ENCODE peak calls at places on chromosome 1, in nine cellular contexts. J is upper lobe of right lung, A is tibial nerve, O is left lung, X is mammary epithelial cell, D is uterus, H is DND-41, E is osteoblast, N is IMR-90. Y is an unnamed sample.

GRCh38 chr1:39406533-39407478 is 84.6 kb upstream of the BMP8A start:
- DNase-seq in X (no peak), A (no peak), N (peak; percentile 70), D (no peak), E (no peak), H (no peak), J (no peak), O (no peak), Y (no peak)

GRCh38 chr1:184002071-184002470 is 35.5 kb downstream of the COLGALT2 start:
- DNase-seq in A (no peak), N (peak; percentile 95), X (peak; percentile 93), H (no peak), E (peak; percentile 77), O (no peak), J (no peak), D (no peak), Y (no peak)

GRCh38 chr1:212401838-212402582 is 12.7 kb downstream of the PACC1 start:
- DNase-seq in N (peak; percentile 73), J (no peak), A (no peak), D (no peak), H (no peak), X (peak; percentile 56), O (no peak), E (no peak), Y (no peak)

GRCh38 chr1:233675893-233676292 is 62.0 kb downstream of the KCNK1 start:
- DNase-seq in D (no peak), H (no peak), A (no peak), E (no peak), X (no peak), O (no peak), J (no peak), N (no peak), Y (no peak)

GRCh38 chr1:9066945-9067807 is 2.3 kb downstream of the SLC2A5 start:
- DNase-seq in D (peak; percentile 77), J (no peak), A (peak; percentile 58), E (peak; percentile 99), N (peak; percentile 91), X (peak; percentile 86), H (no peak), O (peak; percentile 76), Y (no peak)

GRCh38 chr1:150321826-150322166 is 463 bp downstream of the PRPF3 start:
- DNase-seq in N (no peak), J (no peak), D (no peak), E (no peak), H (no peak), O (no peak), X (no peak), A (no peak), Y (peak; percentile 6)

GRCh38 chr1:60973668-60974067 is 108.7 kb upstream of the NFIA start:
- DNase-seq in E (peak; percentile 15), X (peak; percentile 87), N (no peak), D (no peak), O (no peak), J (no peak), H (no peak), A (no peak), Y (no peak)

GRCh38 chr1:5651964-5652751 is 340.1 kb downstream of the NPHP4 start:
- DNase-seq in D (no peak), J (no peak), E (no peak), X (peak; percentile 77), N (no peak), A (no peak), O (no peak), H (no peak), Y (no peak)

DNA sequence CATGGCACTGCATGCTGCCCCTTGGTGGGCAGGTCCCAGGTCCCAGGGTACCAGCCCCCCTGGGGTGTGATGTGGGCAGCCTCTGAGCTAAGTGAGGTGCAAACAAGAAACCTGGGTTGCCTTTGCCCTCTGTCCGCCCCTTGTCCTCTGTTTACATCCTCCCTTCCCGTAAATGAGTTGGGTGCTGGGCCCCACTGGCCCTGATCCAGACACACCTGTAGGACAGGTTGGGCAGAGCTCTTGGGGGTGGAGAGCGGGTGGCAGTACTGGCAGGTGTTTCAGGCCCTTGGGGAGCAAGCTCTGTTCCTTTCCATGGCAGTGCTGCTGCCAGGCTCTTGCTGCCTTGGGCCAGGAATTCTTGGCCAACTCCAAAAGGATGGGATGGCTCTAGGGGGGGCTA is 35.8 kb downstream of the ELF3 start:
- DNase-seq in O (peak; percentile 84), H (no peak), J (peak; percentile 93), D (no peak), N (no peak), A (no peak), E (peak; percentile 68), X (peak; percentile 26), Y (no peak)
- H3K27ac ChIP-seq in O (peak overlapping the region; percentile 77), H (no peak overlapping the region), J (peak overlapping the region; percentile 61), D (no peak overlapping the region), N (no peak overlapping the region), A (no peak overlapping the region), E (no peak overlapping the region), X (peak overlapping the region; percentile 30), Y (no peak overlapping the region)

DNA sequence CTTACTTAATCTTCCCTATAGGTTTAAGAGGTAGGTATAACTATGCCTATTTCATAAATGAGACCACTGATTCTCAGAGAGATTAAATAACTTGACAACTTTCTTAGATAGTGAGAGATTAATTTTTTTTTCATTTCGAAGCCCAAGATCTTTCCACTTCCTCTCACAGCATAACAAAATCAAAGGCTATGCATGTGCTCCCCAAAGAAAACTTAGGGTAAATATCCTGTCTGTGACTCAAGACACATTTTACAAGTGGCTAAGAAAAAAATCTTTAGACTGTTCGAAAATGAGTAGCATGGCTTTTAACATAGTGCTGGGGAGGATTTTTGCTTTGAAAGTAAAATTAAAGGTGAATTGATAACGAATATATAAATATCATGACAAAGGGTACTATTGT is 8.2 kb upstream of the C1orf141 start:
- DNase-seq in X (no peak), H (no peak), O (no peak), E (no peak), N (no peak), D (no peak), J (no peak), A (no peak), Y (no peak)
- H3K4me3 ChIP-seq in X (no peak overlapping the region), H (no peak overlapping the region), O (no peak overlapping the region), E (no peak overlapping the region), N (no peak overlapping the region), D (no peak overlapping the region), J (no peak overlapping the region), A (no peak overlapping the region), Y (no peak overlapping the region)

GRCh38 chr1:67747667-67748066 is 62.7 kb downstream of the GADD45A start:
- DNase-seq in A (no peak), J (no peak), D (no peak), O (no peak), H (no peak), X (no peak), N (peak; percentile 72), E (no peak), Y (no peak)
- H3K4me1 ChIP-seq in A (peaks cover 31% of the 10 kb centered on the region), J (peaks cover 42% of the 10 kb centered on the region), D (no peaks in the 10 kb centered on the region), O (peaks cover 23% of the 10 kb centered on the region), H (peaks cover 17% of the 10 kb centered on the region), X (peaks cover 58% of the 10 kb centered on the region), N (peaks cover 22% of the 10 kb centered on the region), E (peaks cover 68% of the 10 kb centered on the region), Y (no peaks in the 10 kb centered on the region)

DNA sequence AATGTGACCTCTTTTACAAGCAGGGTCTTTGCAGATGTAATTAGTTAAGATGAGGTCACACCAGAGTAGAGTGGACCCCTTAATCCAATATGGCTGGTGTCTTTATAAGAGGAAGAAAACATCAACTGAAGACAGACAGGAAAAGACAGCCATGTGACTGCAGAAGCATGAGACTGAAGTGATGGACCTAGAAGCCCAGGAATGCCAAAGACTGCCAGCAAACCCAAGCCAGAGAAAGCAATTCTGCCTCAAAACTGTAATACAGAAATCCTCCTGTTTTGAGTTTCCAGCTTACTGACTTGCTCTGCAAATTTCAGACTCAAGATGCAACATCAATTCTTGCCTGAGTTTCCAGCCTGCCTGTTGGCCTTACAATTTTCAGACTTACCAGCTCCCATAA is 17.3 kb downstream of the ENAH start:
- DNase-seq in D (no peak), E (no peak), A (no peak), X (no peak), H (no peak), O (no peak), N (no peak), J (no peak), Y (no peak)
- H3K27ac ChIP-seq in D (no peak overlapping the region), E (peak overlapping the region; percentile 26), A (no peak overlapping the region), X (no peak overlapping the region), H (no peak overlapping the region), O (no peak overlapping the region), N (no peak overlapping the region), J (no peak overlapping the region), Y (no peak overlapping the region)

DNA sequence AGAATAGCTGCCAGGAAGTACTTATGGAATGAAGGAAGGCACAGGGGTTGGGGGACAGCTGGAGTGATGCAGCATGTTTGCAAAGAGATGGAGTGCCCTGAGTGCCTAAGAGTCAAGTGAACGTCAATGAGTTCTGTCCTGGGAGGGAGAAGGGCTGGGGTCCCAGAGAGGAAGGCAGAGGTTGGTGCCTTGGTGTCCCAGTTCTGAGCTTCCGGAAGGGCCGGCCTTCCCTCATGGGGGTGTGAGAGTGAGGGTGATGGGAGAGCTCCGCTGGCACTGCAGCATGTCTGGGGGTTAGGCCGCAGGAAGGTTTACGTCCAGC is 17.6 kb downstream of the NES start:
- DNase-seq in J (no peak), E (no peak), A (no peak), H (no peak), O (no peak), N (no peak), D (no peak), X (no peak), Y (no peak)
- H3K4me3 ChIP-seq in J (no peak overlapping the region), E (peak overlapping the region; percentile 39), A (no peak overlapping the region), H (no peak overlapping the region), O (no peak overlapping the region), N (no peak overlapping the region), D (no peak overlapping the region), X (peak overlapping the region; percentile 21), Y (peak overlapping the region; percentile 36)

GRCh38 chr1:156772728-156773497 is 5.6 kb downstream of the PRCC start:
- DNase-seq in D (no peak), J (no peak), X (no peak), A (no peak), O (no peak), E (no peak), N (no peak), H (no peak), Y (no peak)
- H3K4me1 ChIP-seq in D (peaks cover 13% of the 10 kb centered on the region), J (peaks cover 43% of the 10 kb centered on the region), X (peaks cover 11% of the 10 kb centered on the region), A (peaks cover 38% of the 10 kb centered on the region), O (peaks cover 20% of the 10 kb centered on the region), E (peaks cover 12% of the 10 kb centered on the region), N (peaks cover 3% of the 10 kb centered on the region), H (peaks cover 49% of the 10 kb centered on the region), Y (peaks cover 54% of the 10 kb centered on the region)

GRCh38 chr1:111565957-111566356 is 53.6 kb upstream of the RAP1A start:
- DNase-seq in O (no peak), J (no peak), D (no peak), N (no peak), E (no peak), X (no peak), A (no peak), H (no peak), Y (no peak)
- H3K27ac ChIP-seq in O (no peak overlapping the region), J (no peak overlapping the region), D (no peak overlapping the region), N (no peak overlapping the region), E (peak overlapping the region; percentile 45), X (no peak overlapping the region), A (no peak overlapping the region), H (no peak overlapping the region), Y (no peak overlapping the region)

GRCh38 chr1:208203127-208203847 is 40.9 kb downstream of the PLXNA2 start:
- DNase-seq in A (peak; percentile 44), N (peak; percentile 46), D (no peak), O (peak; percentile 61), H (no peak), J (peak; percentile 77), E (no peak), X (peak; percentile 28), Y (no peak)
- H3K4me3 ChIP-seq in A (no peak overlapping the region), N (no peak overlapping the region), D (no peak overlapping the region), O (no peak overlapping the region), H (no peak overlapping the region), J (no peak overlapping the region), E (peak overlapping the region; percentile 9), X (no peak overlapping the region), Y (no peak overlapping the region)

Y was measured in CD8-positive, alpha-beta memory T cell.